ENCODE peak calls at places on chromosome 17, in seven cellular contexts. K is ascending aorta, Y is cardiac fibroblast, O is HFF-Myc, N is progenitor cell of endocrine pancreas, J is type B pancreatic cell, C is K562. R is an unnamed sample.

GRCh38 chr17:4719684-4720221 is 9.3 kb downstream of the ARRB2 start:
- DNase-seq in J (no peak), O (no peak), C (no peak), N (no peak), Y (peak), K (no peak), R (no peak)

GRCh38 chr17:29299031-29299430 is 5.1 kb upstream of the NUFIP2 start:
- DNase-seq in Y (no peak), K (no peak), J (no peak), O (no peak), C (no peak), N (no peak), R (no peak)

GRCh38 chr17:10156579-10157488 is 41.6 kb downstream of the GAS7 start:
- DNase-seq in N (no peak), O (no peak), J (no peak), K (peak), Y (no peak), C (no peak), R (no peak)

GRCh38 chr17:9291912-9292562 is 270.7 kb downstream of the NTN1 start:
- DNase-seq in K (peak), J (no peak), C (peak), O (no peak), Y (no peak), N (peak), R (no peak)

GRCh38 chr17:51419476-51419875 is 159.1 kb downstream of the UTP18 start:
- DNase-seq in N (no peak), J (no peak), K (no peak), Y (no peak), O (no peak), C (no peak), R (no peak)

GRCh38 chr17:69059458-69060205 is 1.1 kb downstream of the ABCA9 start:
- DNase-seq in O (no peak), Y (peak), K (no peak), N (no peak), C (no peak), J (no peak), R (no peak)

GRCh38 chr17:17204635-17205231 is 1.4 kb downstream of the PLD6 start:
- DNase-seq in N (no peak), C (no peak), J (no peak), O (no peak), Y (no peak), K (no peak), R (no peak)

GRCh38 chr17:56629450-56630187 is 36.1 kb downstream of the NOG start:
- DNase-seq in K (no peak), J (no peak), C (peak), N (no peak), Y (peak), O (peak), R (no peak)

GRCh38 chr17:1203111-1203966 is 23.6 kb upstream of the ABR start:
- DNase-seq in K (peak), N (no peak), Y (peak), J (no peak), O (no peak), C (peak), R (peak)

GRCh38 chr17:75742337-75742736 is 21.1 kb downstream of the ITGB4 start:
- DNase-seq in Y (no peak), C (no peak), K (no peak), N (no peak), J (no peak), O (no peak), R (peak)

GRCh38 chr17:78322327-78322857 is 37.5 kb downstream of the SOCS3 start:
- DNase-seq in N (no peak), K (no peak), J (no peak), C (no peak), Y (no peak), O (no peak), R (no peak)

GRCh38 chr17:774320-774584 is 7.8 kb downstream of the GLOD4 start:
- DNase-seq in N (no peak), Y (no peak), J (no peak), O (no peak), C (no peak), K (no peak), R (no peak)

GRCh38 chr17:17928422-17929386 is 43.5 kb downstream of the TOM1L2 start:
- DNase-seq in C (no peak), Y (peak), O (no peak), J (no peak), K (no peak), N (no peak), R (no peak)

GRCh38 chr17:10772425-10773380 is 31.2 kb downstream of the TMEM238L start:
- DNase-seq in K (no peak), N (no peak), C (peak), O (peak), Y (no peak), J (no peak), R (no peak)

GRCh38 chr17:74206332-74206818 is 2.9 kb downstream of the RPL38 start:
- DNase-seq in N (no peak), Y (no peak), C (no peak), K (no peak), J (no peak), O (no peak), R (no peak)

GRCh38 chr17:27458524-27458908 is 2.3 kb downstream of the KSR1 start:
- DNase-seq in J (no peak), C (no peak), O (no peak), Y (no peak), K (no peak), N (no peak), R (no peak)

GRCh38 chr17:55067697-55068439 is 99.3 kb downstream of the STXBP4 start:
- DNase-seq in K (no peak), O (no peak), C (peak), N (no peak), J (no peak), Y (peak), R (no peak)

GRCh38 chr17:79027274-79027924 is 3.4 kb downstream of the C1QTNF1 start:
- DNase-seq in Y (peak), O (no peak), J (no peak), K (peak), C (no peak), N (no peak), R (no peak)

GRCh38 chr17:6539871-6540270 is 16.5 kb downstream of the PITPNM3 start:
- DNase-seq in O (no peak), Y (no peak), J (no peak), K (no peak), C (no peak), N (no peak), R (no peak)

GRCh38 chr17:44217738-44218343 is 1.6 kb downstream of the UBTF start:
- DNase-seq in K (no peak), N (no peak), O (no peak), C (no peak), Y (no peak), J (no peak), R (no peak)

GRCh38 chr17:76866203-76866602 is 2.0 kb upstream of the MGAT5B start:
- DNase-seq in K (no peak), N (no peak), J (no peak), O (no peak), C (no peak), Y (no peak), R (no peak)

GRCh38 chr17:68048996-68049395 is 13.5 kb downstream of the KPNA2 start:
- DNase-seq in O (no peak), K (peak), N (no peak), Y (no peak), J (no peak), C (peak), R (no peak)

GRCh38 chr17:46787478-46787877 is 31.0 kb downstream of the WNT3 start:
- DNase-seq in Y (no peak), K (no peak), O (no peak), N (no peak), J (no peak), C (no peak), R (no peak)

GRCh38 chr17:13346081-13346533 is 255.6 kb downstream of the HS3ST3A1 start:
- DNase-seq in O (peak), K (no peak), C (peak), Y (peak), J (no peak), N (no peak), R (no peak)

GRCh38 chr17:65762973-65763372 is 201.5 kb upstream of the AXIN2 start:
- DNase-seq in J (no peak), Y (no peak), K (no peak), N (no peak), O (no peak), C (no peak), R (no peak)

GRCh38 chr17:9228408-9229159 is 207.3 kb downstream of the NTN1 start:
- DNase-seq in Y (peak), N (no peak), O (no peak), C (no peak), J (no peak), K (no peak), R (no peak)

GRCh38 chr17:1120596-1121441 is 59.0 kb downstream of the ABR start:
- DNase-seq in C (no peak), Y (no peak), O (no peak), K (no peak), N (no peak), J (no peak), R (no peak)

GRCh38 chr17:33596904-33597303 is 303.8 kb upstream of the ASIC2 start:
- DNase-seq in O (no peak), Y (no peak), K (no peak), J (no peak), C (no peak), N (no peak), R (no peak)

GRCh38 chr17:8740486-8740885 is 4.2 kb downstream of the CCDC42 start:
- DNase-seq in K (no peak), Y (no peak), O (no peak), N (no peak), J (no peak), C (no peak), R (no peak)

GRCh38 chr17:68981288-68981687 is 26.1 kb upstream of the ABCA8 start:
- DNase-seq in J (no peak), K (peak), C (no peak), O (peak), Y (peak), N (no peak), R (no peak)

GRCh38 chr17:49730078-49730786 is 22.5 kb upstream of the SLC35B1 start:
- DNase-seq in J (no peak), N (no peak), C (no peak), O (peak), Y (peak), K (peak), R (no peak)

GRCh38 chr17:80501739-80502577 is 25.6 kb upstream of the NPTX1 start:
- DNase-seq in Y (peak), K (no peak), N (no peak), J (no peak), C (no peak), O (no peak), R (no peak)

GRCh38 chr17:74780443-74781238 is 4.5 kb upstream of the NAT9 start:
- DNase-seq in O (no peak), K (no peak), C (peak), J (no peak), Y (no peak), N (no peak), R (no peak)

GRCh38 chr17:18961634-18962493 is 9.9 kb downstream of the SLC5A10 start:
- DNase-seq in C (no peak), Y (peak), N (no peak), O (no peak), K (no peak), J (no peak), R (no peak)

GRCh38 chr17:64343071-64343774 is 47.4 kb downstream of the PECAM1 start:
- DNase-seq in Y (no peak), O (no peak), N (no peak), K (peak), J (no peak), C (no peak), R (no peak)

GRCh38 chr17:64341181-64341580 is 49.5 kb downstream of the PECAM1 start:
- DNase-seq in O (no peak), N (no peak), K (peak), C (no peak), J (no peak), Y (no peak), R (no peak)

GRCh38 chr17:64345691-64346376 is 44.8 kb downstream of the PECAM1 start:
- DNase-seq in O (no peak), Y (peak), K (peak), J (no peak), C (no peak), N (no peak), R (no peak)

GRCh38 chr17:64340557-64340956 is 50.1 kb downstream of the PECAM1 start:
- DNase-seq in K (peak), C (no peak), O (no peak), N (no peak), J (no peak), Y (no peak), R (no peak)

DNA sequence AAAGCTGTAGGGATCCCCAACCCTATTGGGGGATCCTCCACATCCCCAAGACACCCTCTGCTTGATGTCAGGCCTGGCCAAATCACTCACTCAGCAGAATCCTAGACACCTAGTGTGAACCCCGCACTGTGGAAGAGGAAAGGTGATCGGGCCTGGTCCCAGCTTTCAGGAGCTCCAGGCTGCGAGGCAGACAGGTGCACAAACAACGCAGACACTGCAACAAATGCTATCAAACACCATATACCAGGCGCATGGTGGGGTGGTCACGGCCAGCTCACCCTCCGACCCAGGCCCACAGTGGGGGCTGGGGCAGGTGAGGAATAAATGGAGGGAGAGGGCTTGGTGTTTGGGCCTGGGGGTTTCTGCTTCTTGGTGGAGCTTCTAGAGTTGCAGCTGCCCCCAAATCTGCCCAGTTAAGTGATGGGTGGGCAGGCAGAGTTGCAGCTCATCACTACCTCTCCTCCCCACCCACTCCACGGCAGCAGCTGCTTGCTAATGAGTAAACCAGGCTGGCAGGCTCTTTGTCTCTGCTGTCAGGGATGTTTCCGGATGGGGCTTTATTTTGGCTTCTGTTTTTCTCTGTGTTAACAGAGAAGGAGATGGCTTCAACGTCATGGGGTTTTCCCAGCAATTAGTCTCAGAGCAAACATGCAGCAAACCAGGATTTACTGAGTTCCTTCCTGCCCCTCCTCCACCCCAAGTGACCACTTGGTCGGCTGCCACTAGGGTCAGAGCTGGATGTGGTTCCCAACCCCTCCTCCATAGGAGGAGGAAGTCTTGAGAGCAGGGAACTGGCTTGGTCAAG is 46.6 kb downstream of the PECAM1 start:
- DNase-seq in Y (peak), O (peak), C (no peak), N (no peak), K (peak), J (no peak), R (no peak)
- TF ChIP-seq CTCF in Y (peak), O (no peak), C (no peak), N (no peak), K (no peak), J (no peak), R (no peak)

DNA sequence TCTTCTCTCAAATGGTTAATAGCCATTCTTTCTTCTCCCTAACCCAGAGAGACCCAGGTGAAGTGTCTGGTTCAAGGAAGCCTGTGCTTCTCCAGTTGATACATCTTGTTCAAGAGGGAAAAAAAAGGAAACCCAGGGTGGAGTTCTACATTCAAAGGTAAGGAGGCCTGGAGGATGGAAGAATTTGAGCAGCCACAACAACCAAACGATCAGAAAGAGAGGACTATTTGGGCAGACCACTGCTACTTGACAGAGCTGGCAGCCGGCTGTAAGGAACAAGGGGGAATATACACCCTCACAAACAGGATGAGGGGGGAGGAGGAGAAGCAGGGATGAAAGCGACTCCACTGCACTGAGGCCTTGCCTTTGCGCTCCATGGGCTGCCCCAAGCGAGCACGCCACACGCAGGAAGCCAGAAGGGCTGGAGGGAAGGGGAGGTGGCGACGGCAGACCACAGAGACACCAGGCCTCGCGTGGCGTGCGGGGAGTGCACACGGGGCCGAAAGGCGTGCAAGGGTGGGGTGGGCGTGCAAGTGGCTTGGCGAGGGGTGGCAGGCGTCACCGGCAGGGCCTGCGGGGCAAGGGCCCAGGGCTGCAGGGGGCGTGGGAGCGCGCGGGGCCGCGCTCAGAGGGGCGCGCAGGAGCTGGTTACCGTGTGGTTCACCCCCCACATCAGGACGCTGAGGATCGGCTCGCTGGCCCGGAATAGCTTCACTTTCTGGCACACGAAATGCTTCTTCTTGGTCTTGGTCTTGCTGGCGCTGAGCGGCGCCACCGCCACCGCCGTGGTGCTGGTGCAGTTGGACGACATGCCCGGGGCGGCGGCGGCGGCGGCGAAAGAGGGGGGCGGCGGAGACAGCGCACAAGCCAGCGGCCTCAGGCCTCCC is 499 bp downstream of the PIP4K2B start:
- DNase-seq in J (peak), C (peak), Y (peak), K (peak), O (no peak), N (no peak), R (peak)
- TF ChIP-seq CTCF in J (no peak), C (no peak), Y (no peak), K (peak), O (no peak), N (peak), R (no peak)

GRCh38 chr17:2487306-2487705 is 24.4 kb downstream of the METTL16 start:
- DNase-seq in C (no peak), N (no peak), J (no peak), K (no peak), Y (no peak), O (no peak), R (no peak)
- TF ChIP-seq CTCF in C (no peak), N (no peak), J (no peak), K (no peak), Y (no peak), O (no peak), R (no peak)

GRCh38 chr17:15048381-15048780 is 216.7 kb downstream of the PMP22 start:
- DNase-seq in O (no peak), J (no peak), Y (no peak), C (no peak), K (no peak), N (no peak), R (no peak)
- TF ChIP-seq CTCF in O (peak), J (peak), Y (no peak), C (no peak), K (no peak), N (peak), R (peak)

DNA sequence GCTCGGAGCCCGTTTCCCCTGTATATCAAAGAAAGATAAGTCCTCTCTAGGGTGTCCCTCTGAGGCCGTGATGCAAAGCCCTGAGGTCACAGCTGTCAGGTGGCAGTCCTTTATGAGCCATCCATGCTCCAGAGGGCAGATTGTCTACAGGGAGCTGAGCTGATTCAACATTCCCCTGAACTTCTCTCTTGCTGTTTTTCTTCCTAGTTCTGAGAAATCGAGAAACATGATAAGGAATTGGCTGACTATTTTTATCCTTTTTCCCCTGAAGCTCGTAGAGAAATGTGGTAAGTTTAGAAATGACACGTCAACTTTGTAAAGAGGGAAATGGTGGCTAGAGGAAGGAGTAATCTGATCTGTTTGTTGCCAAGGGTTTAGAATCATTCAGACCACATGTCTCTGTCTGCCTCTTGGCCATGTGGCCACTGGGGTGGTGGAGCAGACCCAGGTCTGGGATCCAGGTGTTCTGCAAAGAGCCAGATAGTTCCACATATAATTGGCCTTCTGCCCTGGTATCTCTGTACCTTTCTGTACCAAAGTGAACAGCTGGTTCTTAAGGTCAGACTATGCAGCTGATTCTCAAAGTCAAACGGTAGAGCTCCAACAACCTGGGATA is 3.5 kb downstream of the CTNS start:
- DNase-seq in J (no peak), O (peak), N (no peak), Y (peak), C (peak), K (no peak), R (no peak)
- TF ChIP-seq CTCF in J (no peak), O (no peak), N (no peak), Y (no peak), C (peak), K (no peak), R (no peak)

R was measured in osteocyte.